ENCODE peak calls at places on chromosomes 1 and 21, in six cellular contexts. W is uterus; Q is DND-41; G is lower lobe of right lung; R is MM.1S; E is CD8-positive, alpha-beta memory T cell. S is an unnamed sample. For H3K27me3, the result is how much of the 10 kb centered on the place peaks cover.

GRCh38 chr21:44713846-44714245 is 2.5 kb upstream of the TSPEAR start:
- DNase-seq in W (no peak), Q (no peak), G (no peak), R (no peak), E (no peak), S (no peak)

GRCh38 chr1:79042117-79042516 is 35.6 kb upstream of the ADGRL4 start:
- DNase-seq in W (no peak), Q (no peak), G (no peak), R (no peak), E (no peak), S (no peak)

GRCh38 chr21:36120304-36120902 is 14.5 kb upstream of the CBR3 start:
- DNase-seq in W (no peak), Q (no peak), G (no peak), R (no peak), E (no peak), S (no peak)

GRCh38 chr1:29473167-29473855 is 237.0 kb downstream of the PTPRU start:
- DNase-seq in W (no peak), Q (no peak), G (no peak), R (no peak), E (no peak), S (no peak)

GRCh38 chr1:50735443-50735842 is 224.6 kb downstream of the FAF1 start:
- DNase-seq in W (no peak), Q (no peak), G (no peak), R (no peak), E (no peak), S (no peak)

GRCh38 chr1:210711825-210712224 is 383.1 kb downstream of the HHAT start:
- DNase-seq in W (no peak), Q (no peak), G (no peak), R (no peak), E (no peak), S (no peak)

GRCh38 chr1:161834967-161835366 is 68.8 kb downstream of the ATF6 start:
- DNase-seq in W (no peak), Q (no peak), G (no peak), R (no peak), E (no peak), S (no peak)

GRCh38 chr1:91120421-91120820 is 98.6 kb upstream of the ZNF644 start:
- DNase-seq in W (peak), Q (no peak), G (peak), R (no peak), E (no peak), S (no peak)

GRCh38 chr1:109793486-109794318 is 30.0 kb upstream of the EPS8L3 start:
- DNase-seq in W (peak), Q (no peak), G (peak), R (no peak), E (no peak), S (peak)

DNA sequence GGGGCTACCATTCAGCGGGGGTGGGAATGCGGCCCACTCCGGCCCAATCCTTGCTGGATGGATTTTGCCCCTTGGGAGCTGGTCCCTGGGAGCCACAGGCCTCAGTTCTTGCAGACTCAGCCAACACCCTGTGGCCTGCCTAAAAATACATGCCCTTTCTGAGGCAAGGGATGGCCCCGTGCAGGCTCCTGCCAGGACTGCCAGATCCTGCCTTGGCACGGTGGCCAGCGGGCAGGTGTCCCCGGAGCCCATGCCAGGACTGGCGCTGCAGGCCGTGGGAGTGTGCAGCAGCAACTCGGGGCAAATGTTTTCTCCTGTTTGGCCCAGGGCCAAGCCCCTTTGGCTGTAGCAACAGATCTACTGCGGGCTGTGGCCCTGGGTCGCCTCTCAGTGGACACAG is 1.6 kb upstream of the PANK4 start:
- DNase-seq in W (no peak), Q (no peak), G (no peak), R (no peak), E (no peak), S (peak)
- H3K27me3 ChIP-seq in W (under half), Q (under half), G (under half), R (half or more), E (under half), S (under half)

DNA sequence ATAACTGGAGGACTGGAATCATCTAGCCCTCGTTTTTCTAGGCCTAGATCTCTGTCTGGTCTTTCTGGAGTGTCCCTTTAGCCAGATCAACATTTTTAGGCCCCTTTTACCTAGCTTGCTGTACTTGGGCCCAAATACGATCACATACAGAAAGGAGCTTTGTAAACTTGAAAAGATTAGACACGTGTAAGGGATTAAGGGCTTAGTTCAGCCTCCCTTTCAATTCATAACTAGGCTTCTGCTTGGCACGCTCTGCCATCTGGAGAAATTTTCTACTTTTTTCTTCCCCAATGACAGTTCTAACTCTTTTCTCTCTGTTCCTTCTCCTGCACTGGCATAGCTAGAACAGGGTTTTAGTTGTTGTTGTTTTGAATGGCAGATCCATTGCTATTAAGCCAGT is 153.3 kb upstream of the BEND5 start:
- DNase-seq in W (no peak), Q (no peak), G (no peak), R (no peak), E (no peak), S (no peak)
- H3K4me3 ChIP-seq in W (no peak), Q (no peak), G (no peak), R (no peak), E (no peak), S (no peak)

GRCh38 chr1:114597949-114598348 is 16.5 kb upstream of the BCAS2 start:
- DNase-seq in W (no peak), Q (no peak), G (no peak), R (no peak), E (no peak), S (no peak)
- H3K27ac ChIP-seq in W (no peak), Q (no peak), G (no peak), R (no peak), E (no peak), S (peak)

GRCh38 chr1:938711-939504 is 15.2 kb downstream of the SAMD11 start:
- DNase-seq in W (no peak), Q (no peak), G (no peak), R (no peak), E (no peak), S (no peak)

GRCh38 chr1:938088-938683 is 14.5 kb downstream of the SAMD11 start:
- DNase-seq in W (peak), Q (no peak), G (no peak), R (peak), E (no peak), S (no peak)

GRCh38 chr1:941027-941587 is 17.4 kb downstream of the SAMD11 start:
- DNase-seq in W (peak), Q (no peak), G (no peak), R (no peak), E (no peak), S (no peak)

GRCh38 chr1:940121-941026 is 16.7 kb downstream of the SAMD11 start:
- DNase-seq in W (peak), Q (peak), G (no peak), R (peak), E (peak), S (no peak)

DNA sequence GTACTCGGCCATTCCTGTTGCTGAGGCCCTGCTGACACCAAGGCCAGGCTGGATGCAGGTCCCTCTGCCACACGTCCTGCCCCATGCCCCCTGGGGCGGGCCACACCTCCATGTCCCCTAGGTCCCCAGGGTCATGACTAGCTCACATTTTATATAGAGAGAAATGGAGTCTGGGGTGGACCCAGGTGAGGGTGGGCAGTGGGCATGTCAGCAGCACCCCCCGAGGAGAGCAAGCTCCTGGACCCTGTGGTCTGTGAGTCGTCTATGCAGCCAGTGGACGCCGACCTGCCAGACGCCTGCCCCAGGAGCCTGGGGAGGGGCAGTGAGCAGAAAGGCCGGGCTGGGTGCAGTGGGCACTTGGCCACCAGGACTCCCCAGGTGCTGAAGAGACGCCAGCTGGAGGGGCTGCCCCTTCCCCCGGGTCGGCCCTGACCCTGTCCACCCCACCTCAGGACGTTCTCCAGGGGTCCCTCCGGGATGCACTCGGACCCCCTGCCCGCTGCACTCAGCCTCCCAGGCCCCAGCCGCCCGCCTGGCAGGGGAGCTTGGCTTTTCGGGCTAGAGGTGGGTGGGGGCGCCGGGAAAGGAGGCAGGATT is 15.9 kb downstream of the SAMD11 start:
- DNase-seq in W (no peak), Q (no peak), G (no peak), R (no peak), E (no peak), S (no peak)
- H3K27me3 ChIP-seq in W (under half), Q (under half), G (half or more), R (half or more), E (under half), S (half or more)

DNA sequence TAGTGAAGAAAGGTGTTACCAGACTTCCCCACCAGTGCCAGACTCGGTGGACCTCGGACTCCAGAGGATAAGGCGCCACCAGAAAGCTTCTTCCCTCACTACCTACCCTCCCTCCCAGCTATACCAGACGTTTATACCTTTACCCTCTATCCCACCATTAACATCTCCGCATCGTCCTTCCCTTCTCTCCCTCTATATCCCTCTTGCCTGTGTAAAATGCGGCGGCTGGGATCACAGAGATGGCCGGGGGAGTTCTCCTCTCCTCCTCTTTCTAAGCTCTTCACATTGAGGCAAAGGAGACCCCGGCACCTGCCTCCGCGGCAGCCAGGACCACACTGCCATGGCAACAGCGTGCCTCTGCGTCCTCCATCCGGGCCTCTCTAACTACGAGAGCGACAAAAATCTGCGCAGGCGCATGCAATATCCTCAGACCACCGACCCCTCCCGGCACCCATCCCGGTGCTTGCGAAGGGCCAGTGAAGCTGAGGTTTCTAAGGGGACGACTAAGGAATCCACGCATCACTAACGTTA is at the start of gene CCDC181:
- DNase-seq in W (peak), Q (peak), G (peak), R (peak), E (peak), S (no peak)
- H3K4me3 ChIP-seq in W (peak), Q (peak), G (peak), R (peak), E (peak), S (peak)

DNA sequence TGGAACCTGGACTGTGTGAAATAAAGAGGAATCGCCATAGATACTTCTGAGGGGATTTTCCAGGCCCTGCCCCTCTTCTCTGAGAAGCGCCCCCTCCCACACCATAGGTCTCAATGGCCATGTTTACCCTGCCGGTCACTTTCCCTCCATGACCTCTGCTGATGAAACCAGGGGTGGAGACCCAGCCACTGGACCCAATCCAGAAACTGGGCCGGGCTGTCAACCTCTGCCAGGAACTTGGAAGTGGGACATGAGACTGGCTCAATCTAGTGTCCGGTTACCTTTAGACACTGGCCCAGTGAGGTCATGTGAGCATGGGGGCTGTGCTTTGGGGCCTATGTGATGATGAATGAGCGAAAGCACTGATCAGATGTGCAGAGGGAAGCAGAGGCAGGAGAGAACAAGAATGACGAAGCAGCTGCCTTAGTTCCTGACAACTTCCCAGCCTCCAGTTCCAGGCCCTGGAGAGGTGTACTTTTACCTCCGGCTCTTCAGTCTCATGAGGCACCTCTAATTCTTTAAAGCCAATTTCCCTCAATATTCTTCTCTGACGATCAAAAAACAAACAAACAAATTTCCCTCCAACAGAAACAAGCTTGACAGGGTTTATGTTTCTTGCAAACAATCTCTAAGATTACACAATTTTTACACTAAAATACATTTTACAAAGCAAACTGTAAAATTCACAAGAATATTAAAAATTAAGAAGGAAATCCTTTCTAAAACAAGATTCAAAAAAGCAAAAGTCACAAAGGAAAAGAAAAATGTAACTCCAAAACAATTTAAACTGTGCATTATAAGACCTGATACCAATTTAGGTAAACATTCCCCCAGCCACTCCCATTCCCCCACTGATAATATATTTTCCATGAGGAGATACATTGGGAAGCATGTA is 4.8 kb downstream of the ASAP3 start:
- DNase-seq in W (peak), Q (no peak), G (peak), R (no peak), E (no peak), S (peak)
- H3K27ac ChIP-seq in W (peak), Q (no peak), G (peak), R (no peak), E (peak), S (peak)

S was measured in gastrocnemius medialis.